ENCODE peak calls at places on chromosomes 4 and X, in seven cellular contexts. C is pancreas, S is cardiac muscle cell, A is transverse colon, Y is mammary epithelial cell, D is A549, M is ovary. O is an unnamed sample.

GRCh38 chr4:56448301-56448700 is 12.2 kb downstream of the PAICS start:
- DNase-seq in C (no peak), S (no peak), M (no peak), A (no peak), Y (no peak), D (no peak), O (no peak)

GRCh38 chr4:82903737-82904136 is 3.2 kb downstream of the THAP9 start:
- DNase-seq in C (no peak), D (no peak), M (no peak), S (no peak), Y (no peak), A (no peak), O (no peak)

GRCh38 chr4:150181536-150181935 is 103.3 kb downstream of the DCLK2 start:
- DNase-seq in A (no peak), Y (no peak), S (peak), M (no peak), C (no peak), D (no peak), O (no peak)

GRCh38 chrX:77160301-77160700 is 286.9 kb upstream of the FGF16 start:
- DNase-seq in M (no peak), A (no peak), S (no peak), C (no peak), D (peak), Y (no peak), O (no peak)

GRCh38 chr4:108045687-108046024 is 56.0 kb downstream of the HADH start:
- DNase-seq in A (no peak), C (peak), D (no peak), M (peak), S (peak), Y (peak), O (no peak)

GRCh38 chr4:25051534-25051933 is 20.8 kb upstream of the LGI2 start:
- DNase-seq in A (no peak), M (no peak), C (no peak), S (peak), D (no peak), Y (no peak), O (no peak)

GRCh38 chrX:12886545-12886944 is 19.7 kb downstream of the TLR7 start:
- DNase-seq in D (no peak), M (no peak), C (no peak), Y (no peak), A (no peak), S (no peak), O (no peak)

GRCh38 chrX:103310592-103311400 is at the start of gene BEX2:
- DNase-seq in D (peak), C (peak), M (peak), Y (peak), A (peak), S (peak), O (peak)

GRCh38 chr4:55865228-55865806 is 11.9 kb downstream of the EXOC1 start:
- DNase-seq in A (no peak), D (no peak), S (peak), M (no peak), C (no peak), Y (peak), O (no peak)

GRCh38 chr4:135243960-135244561 is 1042.5 kb upstream of the PABPC4L start:
- DNase-seq in D (no peak), A (no peak), C (no peak), S (no peak), M (no peak), Y (no peak), O (no peak)

GRCh38 chr4:158254328-158254727 is 44.0 kb downstream of the TMEM144 start:
- DNase-seq in S (no peak), A (no peak), Y (no peak), C (no peak), D (no peak), M (no peak), O (no peak)

GRCh38 chrX:39950035-39950688 is 147.6 kb downstream of the BCOR start:
- DNase-seq in Y (peak), M (no peak), S (no peak), C (no peak), D (no peak), A (no peak), O (no peak)

GRCh38 chr4:27094785-27095184 is 234.1 kb downstream of the STIM2 start:
- DNase-seq in Y (no peak), A (no peak), M (no peak), D (no peak), S (no peak), C (peak), O (no peak)

GRCh38 chr4:30269850-30270249 is 450.3 kb upstream of the PCDH7 start:
- DNase-seq in S (no peak), D (peak), A (no peak), M (no peak), C (no peak), Y (no peak), O (no peak)

GRCh38 chr4:169912996-169913395 is 113.2 kb downstream of the MFAP3L start:
- DNase-seq in D (no peak), M (no peak), C (no peak), Y (no peak), S (no peak), A (no peak), O (no peak)

GRCh38 chrX:53265771-53266170 is 15.6 kb downstream of the IQSEC2 start:
- DNase-seq in M (no peak), S (peak), Y (peak), A (no peak), C (no peak), D (no peak), O (no peak)

GRCh38 chrX:116872931-116873330 is 410.2 kb upstream of the CT83 start:
- DNase-seq in A (no peak), S (no peak), Y (no peak), M (no peak), D (no peak), C (no peak), O (no peak)

GRCh38 chr4:142242156-142242555 is 603.9 kb downstream of the INPP4B start:
- DNase-seq in M (no peak), C (no peak), Y (no peak), A (no peak), D (no peak), S (no peak), O (no peak)

GRCh38 chr4:110854021-110854678 is 231.3 kb upstream of the PITX2 start:
- DNase-seq in M (no peak), Y (peak), C (no peak), A (peak), D (peak), S (peak), O (no peak)

GRCh38 chr4:159516556-159516955 is 413.7 kb downstream of the RAPGEF2 start:
- DNase-seq in Y (peak), C (no peak), S (peak), D (no peak), A (no peak), M (no peak), O (no peak)

DNA sequence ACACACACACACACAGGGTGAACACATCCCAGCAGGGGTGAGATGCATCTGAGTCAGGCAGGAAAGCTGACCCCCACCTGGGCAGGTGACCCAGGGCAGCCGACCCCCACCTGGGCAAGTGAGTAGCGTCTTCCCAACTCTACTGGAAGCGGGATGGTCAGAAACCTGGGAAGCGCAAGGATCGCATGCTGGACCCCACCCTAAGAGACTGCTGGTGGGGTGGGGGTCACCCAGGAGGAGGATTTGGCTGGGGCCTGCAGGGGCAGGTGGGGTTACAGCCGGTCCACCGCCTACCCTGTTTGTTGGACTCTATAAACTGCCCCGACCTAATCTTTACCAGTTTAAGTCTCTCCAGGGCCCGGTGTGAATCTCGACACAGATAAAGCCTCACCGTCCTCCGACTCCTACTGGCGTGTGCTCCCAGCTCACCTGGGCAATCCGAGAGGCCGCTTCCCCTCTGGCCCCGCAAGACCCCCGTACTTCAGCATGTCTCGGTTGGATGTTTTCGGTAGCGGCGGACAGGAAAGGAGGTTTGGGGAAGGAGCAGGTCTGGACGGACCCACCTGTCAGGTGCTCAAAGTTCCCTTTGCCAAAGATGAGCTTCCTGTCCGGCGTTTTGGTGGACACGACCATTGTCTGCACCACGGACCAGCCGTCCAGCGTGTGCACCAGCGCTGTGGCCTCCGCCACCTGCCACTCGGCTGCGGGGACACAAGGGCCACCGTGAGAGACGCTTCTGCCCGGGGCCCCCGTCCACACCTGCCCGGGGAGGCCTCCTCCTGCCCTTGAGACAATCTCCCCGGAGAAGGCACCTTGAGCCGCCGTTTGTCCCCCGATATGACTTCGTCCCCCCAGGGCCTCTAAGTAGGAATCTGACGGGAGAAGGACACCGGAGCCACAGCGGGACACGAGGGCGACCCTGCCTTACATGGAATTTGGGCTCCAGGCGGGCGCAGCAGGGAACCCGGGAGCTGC is 2.0 kb downstream of the GTPBP6 start:
- DNase-seq in C (peak), A (peak), S (no peak), D (no peak), Y (no peak), M (peak), O (no peak)
- H3K4me3 ChIP-seq in C (no peak), A (no peak), S (no peak), D (peak), Y (no peak), M (no peak), O (no peak)

GRCh38 chr4:132863619-132864018 is 285.5 kb upstream of the PCDH10 start:
- DNase-seq in C (no peak), D (no peak), A (no peak), S (no peak), Y (no peak), M (no peak), O (no peak)
- TF ChIP-seq CTCF in C (no peak), D (no peak), A (no peak), S (no peak), Y (no peak), M (no peak), O (no peak)

GRCh38 chr4:7507381-7507780 is 72.7 kb upstream of the PSAPL1 start:
- DNase-seq in C (no peak), M (no peak), D (no peak), S (no peak), A (no peak), Y (no peak), O (no peak)
- H3K4me3 ChIP-seq in C (no peak), M (no peak), D (no peak), S (no peak), A (no peak), Y (no peak), O (no peak)

GRCh38 chr4:88818650-88819470 is 121.2 kb upstream of the NAP1L5 start:
- DNase-seq in S (peak), M (peak), A (peak), D (peak), C (peak), Y (peak), O (no peak)
- TF ChIP-seq CTCF in S (peak), M (peak), A (peak), D (peak), C (no peak), Y (peak), O (peak)

O was measured in GM12864.